ENCODE peak calls at places on chromosomes 13 and 19, in four cellular contexts. B, M, A and E are unnamed samples.

GRCh38 chr19:56252699-56253422 is 19.7 kb upstream of the EDDM13 start:
- DNase-seq in B (peak), M (peak), A (peak), E (peak)

GRCh38 chr19:40750285-40751064 is at the start of gene ACTMAP:
- DNase-seq in B (peak), M (peak), A (peak), E (peak)

GRCh38 chr19:6056282-6056741 is 54.0 kb downstream of the RFX2 start:
- DNase-seq in B (no peak), M (no peak), A (peak), E (no peak)

GRCh38 chr19:56350416-56351045 is 35.9 kb upstream of the ZSCAN5A start:
- DNase-seq in B (peak), M (no peak), A (peak), E (peak)

GRCh38 chr19:13920524-13920923 is 14.5 kb downstream of the CC2D1A start:
- DNase-seq in B (no peak), M (no peak), A (no peak), E (no peak)

GRCh38 chr13:32298695-32299094 is 16.5 kb downstream of the ZAR1L start:
- DNase-seq in B (no peak), M (no peak), A (peak), E (no peak)

GRCh38 chr19:53308339-53308811 is 25.2 kb upstream of the ZNF845 start:
- DNase-seq in B (peak), M (peak), A (no peak), E (no peak)

GRCh38 chr13:44806841-44807240 is 182.4 kb downstream of the NUFIP1 start:
- DNase-seq in B (no peak), M (no peak), A (no peak), E (no peak)

GRCh38 chr13:111314852-111315251 is 5.6 kb upstream of the TEX29 start:
- DNase-seq in B (no peak), M (no peak), A (no peak), E (no peak)

GRCh38 chr13:49185264-49185663 is 34.9 kb upstream of the MLNR start:
- DNase-seq in B (no peak), M (no peak), A (no peak), E (no peak)

GRCh38 chr19:12202250-12202649 is 39.4 kb downstream of the ZNF136 start:
- DNase-seq in B (no peak), M (peak), A (peak), E (no peak)

GRCh38 chr19:38351865-38352395 is 16.3 kb downstream of the CATSPERG start:
- DNase-seq in B (no peak), M (no peak), A (no peak), E (no peak)

GRCh38 chr13:97353927-97354326 is 80.0 kb upstream of the RAP2A start:
- DNase-seq in B (no peak), M (no peak), A (no peak), E (no peak)

GRCh38 chr19:56261145-56261544 is 11.4 kb upstream of the EDDM13 start:
- DNase-seq in B (no peak), M (no peak), A (no peak), E (no peak)

GRCh38 chr19:12867120-12868099 is 13.8 kb downstream of the DNASE2 start:
- DNase-seq in B (peak), M (peak), A (no peak), E (peak)

GRCh38 chr19:1807695-1808394 is 4.2 kb downstream of the ATP8B3 start:
- DNase-seq in B (no peak), M (no peak), A (no peak), E (no peak)

GRCh38 chr13:26707122-26708006 is 53.2 kb downstream of the GPR12 start:
- DNase-seq in B (peak), M (peak), A (peak), E (peak)

GRCh38 chr13:106683918-106684317 is 116.0 kb upstream of the ARGLU1 start:
- DNase-seq in B (no peak), M (no peak), A (no peak), E (no peak)

GRCh38 chr13:98515804-98516465 is 61.0 kb downstream of the STK24 start:
- DNase-seq in B (no peak), M (no peak), A (no peak), E (no peak)

GRCh38 chr19:16091546-16092475 is 15.5 kb downstream of the TPM4 start:
- DNase-seq in B (no peak), M (no peak), A (no peak), E (peak)
- H3K4me2 ChIP-seq in B (no peak), M (no peak), A (no peak), E (peak)

GRCh38 chr13:33510350-33510749 is 224.8 kb upstream of the STARD13 start:
- DNase-seq in B (no peak), M (no peak), A (no peak), E (no peak)

GRCh38 chr13:33512880-33513554 is 227.5 kb upstream of the STARD13 start:
- DNase-seq in B (no peak), M (no peak), A (no peak), E (no peak)

GRCh38 chr13:33508060-33508459 is 222.5 kb upstream of the STARD13 start:
- DNase-seq in B (no peak), M (no peak), A (no peak), E (no peak)

GRCh38 chr13:33514362-33514761 is 228.8 kb upstream of the STARD13 start:
- DNase-seq in B (no peak), M (no peak), A (no peak), E (no peak)

DNA sequence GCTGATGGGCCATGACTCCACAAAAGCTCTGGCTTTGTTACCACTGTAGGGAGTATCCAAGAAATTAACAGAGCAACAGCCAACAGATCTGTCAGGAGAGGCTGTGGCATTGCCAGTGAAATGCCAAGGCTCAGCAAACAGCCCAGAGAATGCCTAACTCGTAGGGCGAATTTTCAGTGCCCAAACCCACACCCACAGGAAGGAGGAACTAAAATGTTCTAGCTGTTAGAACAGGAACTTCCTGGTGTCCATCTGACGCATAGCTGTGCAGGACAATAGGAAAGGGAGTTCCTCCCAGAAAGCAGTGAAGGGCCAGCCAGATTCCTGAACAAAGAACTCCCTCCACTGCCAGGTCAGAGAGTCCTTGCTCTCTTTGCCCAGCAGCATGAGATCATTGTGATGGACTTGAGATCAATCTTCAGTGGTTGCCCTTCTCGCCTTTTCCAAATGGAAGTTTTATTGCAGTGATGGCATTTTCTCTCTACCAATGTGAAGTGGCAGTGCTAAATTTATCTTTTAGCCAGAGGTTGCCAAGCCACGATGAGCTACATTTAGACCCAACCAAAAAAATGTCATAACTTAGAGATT is 224.2 kb upstream of the STARD13 start:
- DNase-seq in B (no peak), M (no peak), A (no peak), E (peak)
- TF ChIP-seq RAD21 in B (no peak), M (no peak), A (no peak), E (no peak)

DNA sequence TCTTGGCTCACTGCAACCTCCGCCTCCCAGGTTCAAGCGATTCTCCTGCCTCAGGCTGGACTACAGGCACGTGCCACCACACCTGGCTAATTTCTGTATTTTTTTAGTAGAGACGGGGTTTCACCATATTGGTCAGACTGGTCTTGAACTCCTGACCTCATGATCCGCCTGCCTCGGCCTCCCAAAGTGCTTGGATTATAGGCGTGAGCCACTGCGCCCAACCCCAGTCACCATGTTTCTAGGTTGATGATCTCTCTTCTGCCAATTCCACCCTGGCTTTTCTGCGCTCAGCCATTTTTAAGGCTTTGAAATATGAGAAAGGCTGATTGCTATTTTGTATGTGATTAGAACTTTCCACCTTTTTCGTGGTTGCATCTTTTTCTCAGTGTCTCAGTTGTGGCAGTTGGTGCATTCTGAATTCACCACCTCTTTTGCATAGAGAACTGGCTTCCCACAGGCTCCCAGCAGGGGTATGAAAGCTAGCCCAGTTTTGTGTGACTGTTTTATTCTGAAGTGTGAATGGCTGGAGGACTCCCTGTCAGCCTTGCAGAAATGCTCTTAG is 15.5 kb downstream of the CEACAM1 start:
- DNase-seq in B (no peak), M (no peak), A (no peak), E (no peak)
- TF ChIP-seq JUN in B (no peak), M (no peak), A (no peak), E (no peak)

GRCh38 chr19:19110410-19111137 is 27.7 kb downstream of the TMEM161A start:
- DNase-seq in B (no peak), M (no peak), A (no peak), E (peak)
- H3K4me2 ChIP-seq in B (no peak), M (peak), A (no peak), E (peak)

DNA sequence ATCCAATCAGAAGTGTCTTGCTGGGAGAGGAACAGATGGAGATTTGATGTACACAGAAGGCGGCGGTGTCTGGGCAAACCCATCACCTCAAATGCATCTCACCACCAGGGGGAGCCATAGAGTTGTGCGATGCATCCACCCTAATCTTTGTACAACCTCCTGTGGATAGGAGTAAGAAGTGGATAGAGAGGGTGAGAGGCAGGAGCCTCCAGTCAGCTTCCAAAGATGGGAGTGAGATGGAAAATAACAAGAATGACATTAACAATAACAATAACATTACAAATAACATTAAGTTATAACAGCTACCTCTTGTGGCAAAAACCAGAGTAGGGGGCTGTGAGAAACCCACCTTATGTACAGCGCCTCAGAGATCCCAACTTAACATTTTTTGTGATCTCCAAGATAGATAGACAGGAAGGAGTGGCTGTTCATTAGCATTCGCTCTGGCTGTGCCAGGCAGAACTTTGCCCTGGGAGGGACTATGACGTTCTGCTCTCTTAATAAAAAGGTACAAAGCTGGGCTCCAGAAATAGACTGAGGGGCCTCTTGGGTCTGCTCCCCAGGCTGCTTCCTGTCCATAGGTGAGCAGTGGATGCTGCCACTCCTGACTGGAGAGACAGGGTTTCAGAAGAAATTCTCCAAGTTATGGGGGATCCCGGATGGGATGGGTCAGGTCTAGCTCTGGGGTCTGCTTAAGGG is 5.2 kb upstream of the CEACAM18 start:
- DNase-seq in B (peak), M (peak), A (peak), E (peak)
- TF ChIP-seq RAD21 in B (peak), M (peak), A (peak), E (peak)